ENCODE peak calls at places on chromosomes 1 and 21, in ten cellular contexts. One of them, this sample, is unnamed.

GRCh38 chr1:171809834-171810233 is 28.4 kb downstream of the METTL13 start:
- DNase-seq in Calu3: no peak
- DNase-seq in BJ: no peak
- DNase-seq in glutamatergic neuron: no peak
- DNase-seq in fibroblast of lung: no peak
- DNase-seq in progenitor cell of endocrine pancreas: no peak
- DNase-seq in heart right ventricle: no peak
- DNase-seq in A549: no peak
- DNase-seq in cardiac muscle cell: no peak
- DNase-seq in mammary epithelial cell: peak; percentile 78
- DNase-seq in this sample: no peak

GRCh38 chr1:167246971-167247370 is 26.3 kb downstream of the POU2F1 start:
- DNase-seq in BJ: no peak
- DNase-seq in A549: no peak
- DNase-seq in heart right ventricle: no peak
- DNase-seq in glutamatergic neuron: no peak
- DNase-seq in cardiac muscle cell: no peak
- DNase-seq in Calu3: no peak
- DNase-seq in fibroblast of lung: no peak
- DNase-seq in progenitor cell of endocrine pancreas: no peak
- DNase-seq in mammary epithelial cell: no peak
- DNase-seq in this sample: no peak

GRCh38 chr1:9233241-9233941 is 1.2 kb upstream of the H6PD start:
- DNase-seq in Calu3: no peak
- DNase-seq in fibroblast of lung: peak; percentile 54
- DNase-seq in cardiac muscle cell: peak; percentile 99
- DNase-seq in A549: no peak
- DNase-seq in glutamatergic neuron: no peak
- DNase-seq in progenitor cell of endocrine pancreas: no peak
- DNase-seq in heart right ventricle: peak; percentile 79
- DNase-seq in mammary epithelial cell: no peak
- DNase-seq in BJ: no peak
- DNase-seq in this sample: peak; percentile 81

GRCh38 chr1:39835110-39835509 is 46.4 kb upstream of the BMP8B start:
- DNase-seq in A549: no peak
- DNase-seq in BJ: no peak
- DNase-seq in heart right ventricle: no peak
- DNase-seq in Calu3: no peak
- DNase-seq in fibroblast of lung: no peak
- DNase-seq in progenitor cell of endocrine pancreas: no peak
- DNase-seq in mammary epithelial cell: no peak
- DNase-seq in glutamatergic neuron: no peak
- DNase-seq in cardiac muscle cell: no peak
- DNase-seq in this sample: no peak

GRCh38 chr1:89949991-89950624 is 44.8 kb upstream of the ZNF326 start:
- DNase-seq in mammary epithelial cell: no peak
- DNase-seq in A549: no peak
- DNase-seq in Calu3: no peak
- DNase-seq in heart right ventricle: no peak
- DNase-seq in glutamatergic neuron: no peak
- DNase-seq in fibroblast of lung: no peak
- DNase-seq in cardiac muscle cell: no peak
- DNase-seq in BJ: no peak
- DNase-seq in progenitor cell of endocrine pancreas: no peak
- DNase-seq in this sample: no peak

GRCh38 chr1:78726686-78727085 is 77.1 kb downstream of the IFI44 start:
- DNase-seq in mammary epithelial cell: no peak
- DNase-seq in fibroblast of lung: no peak
- DNase-seq in BJ: no peak
- DNase-seq in heart right ventricle: no peak
- DNase-seq in glutamatergic neuron: no peak
- DNase-seq in Calu3: no peak
- DNase-seq in cardiac muscle cell: peak; percentile 51
- DNase-seq in A549: no peak
- DNase-seq in progenitor cell of endocrine pancreas: no peak
- DNase-seq in this sample: no peak

GRCh38 chr1:5954964-5955363 is 37.3 kb downstream of the NPHP4 start:
- DNase-seq in Calu3: no peak
- DNase-seq in A549: no peak
- DNase-seq in heart right ventricle: no peak
- DNase-seq in fibroblast of lung: no peak
- DNase-seq in mammary epithelial cell: no peak
- DNase-seq in progenitor cell of endocrine pancreas: no peak
- DNase-seq in BJ: no peak
- DNase-seq in cardiac muscle cell: no peak
- DNase-seq in glutamatergic neuron: no peak
- DNase-seq in this sample: no peak

GRCh38 chr1:54861070-54861761 is 25.8 kb downstream of the DHCR24 start:
- DNase-seq in cardiac muscle cell: peak; percentile 80
- DNase-seq in A549: no peak
- DNase-seq in heart right ventricle: no peak
- DNase-seq in fibroblast of lung: no peak
- DNase-seq in glutamatergic neuron: no peak
- DNase-seq in mammary epithelial cell: no peak
- DNase-seq in progenitor cell of endocrine pancreas: no peak
- DNase-seq in BJ: no peak
- DNase-seq in Calu3: no peak
- DNase-seq in this sample: no peak

GRCh38 chr1:206477110-206477509 is 6.8 kb downstream of the IKBKE start:
- DNase-seq in mammary epithelial cell: no peak
- DNase-seq in heart right ventricle: no peak
- DNase-seq in BJ: no peak
- DNase-seq in A549: no peak
- DNase-seq in Calu3: no peak
- DNase-seq in cardiac muscle cell: no peak
- DNase-seq in fibroblast of lung: no peak
- DNase-seq in glutamatergic neuron: no peak
- DNase-seq in progenitor cell of endocrine pancreas: no peak
- DNase-seq in this sample: no peak

DNA sequence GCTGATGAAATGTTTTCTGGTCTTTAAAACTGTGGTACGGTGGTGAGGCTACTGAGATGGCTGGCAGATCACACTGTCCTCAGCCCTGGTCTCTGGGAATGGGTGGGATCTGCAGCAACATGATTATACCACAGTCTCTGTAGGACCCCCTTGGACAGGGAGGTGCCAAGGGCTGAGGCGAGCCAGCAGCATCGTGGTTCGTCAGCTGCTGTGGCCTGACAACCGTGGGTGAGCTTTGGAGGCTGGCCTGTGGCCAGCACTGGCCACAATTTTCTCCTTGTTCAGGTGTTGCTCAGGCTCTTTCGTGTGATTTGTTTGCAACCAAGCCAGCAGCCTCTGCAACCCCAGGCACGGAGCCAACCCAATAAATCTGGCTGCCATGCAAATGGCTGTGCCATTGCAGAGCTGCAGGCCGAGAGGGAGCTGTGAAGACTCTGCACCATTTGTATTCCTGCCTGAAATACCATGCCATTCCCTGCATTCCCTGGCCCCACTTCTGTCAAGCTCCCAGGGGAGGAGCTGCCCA is 70.9 kb downstream of the PCP4 start:
- DNase-seq in heart right ventricle: no peak
- DNase-seq in mammary epithelial cell: no peak
- DNase-seq in glutamatergic neuron: no peak
- DNase-seq in A549: no peak
- DNase-seq in cardiac muscle cell: no peak
- DNase-seq in progenitor cell of endocrine pancreas: no peak
- DNase-seq in fibroblast of lung: no peak
- DNase-seq in BJ: no peak
- DNase-seq in Calu3: no peak
- DNase-seq in this sample: no peak
- TF ChIP-seq CTCF in heart right ventricle: no peak
- TF ChIP-seq CTCF in mammary epithelial cell: no peak
- TF ChIP-seq CTCF in glutamatergic neuron: no peak
- TF ChIP-seq CTCF in A549: no peak
- TF ChIP-seq CTCF in cardiac muscle cell: no peak
- TF ChIP-seq CTCF in progenitor cell of endocrine pancreas: no peak
- TF ChIP-seq CTCF in fibroblast of lung: no peak
- TF ChIP-seq CTCF in BJ: no peak
- TF ChIP-seq CTCF in Calu3: no peak
- TF ChIP-seq CTCF in this sample: no peak

GRCh38 chr1:213135572-213135971 is 84.5 kb downstream of the RPS6KC1 start:
- DNase-seq in cardiac muscle cell: peak; percentile 25
- DNase-seq in mammary epithelial cell: no peak
- DNase-seq in BJ: no peak
- DNase-seq in A549: no peak
- DNase-seq in glutamatergic neuron: no peak
- DNase-seq in fibroblast of lung: peak; percentile 41
- DNase-seq in heart right ventricle: no peak
- DNase-seq in progenitor cell of endocrine pancreas: no peak
- DNase-seq in Calu3: no peak
- DNase-seq in this sample: no peak

GRCh38 chr1:213136190-213136917 is 85.3 kb downstream of the RPS6KC1 start:
- DNase-seq in heart right ventricle: no peak
- DNase-seq in A549: no peak
- DNase-seq in glutamatergic neuron: no peak
- DNase-seq in BJ: no peak
- DNase-seq in Calu3: no peak
- DNase-seq in cardiac muscle cell: no peak
- DNase-seq in progenitor cell of endocrine pancreas: no peak
- DNase-seq in fibroblast of lung: no peak
- DNase-seq in mammary epithelial cell: no peak
- DNase-seq in this sample: no peak

GRCh38 chr1:213127074-213127473 is 76.0 kb downstream of the RPS6KC1 start:
- DNase-seq in Calu3: no peak
- DNase-seq in progenitor cell of endocrine pancreas: no peak
- DNase-seq in A549: no peak
- DNase-seq in glutamatergic neuron: no peak
- DNase-seq in BJ: no peak
- DNase-seq in fibroblast of lung: no peak
- DNase-seq in heart right ventricle: no peak
- DNase-seq in cardiac muscle cell: no peak
- DNase-seq in mammary epithelial cell: peak; percentile 58
- DNase-seq in this sample: no peak

GRCh38 chr1:213131851-213132655 is 81.0 kb downstream of the RPS6KC1 start:
- DNase-seq in glutamatergic neuron: no peak
- DNase-seq in Calu3: no peak
- DNase-seq in fibroblast of lung: no peak
- DNase-seq in mammary epithelial cell: no peak
- DNase-seq in A549: no peak
- DNase-seq in cardiac muscle cell: no peak
- DNase-seq in BJ: no peak
- DNase-seq in progenitor cell of endocrine pancreas: no peak
- DNase-seq in heart right ventricle: no peak
- DNase-seq in this sample: no peak
- TF ChIP-seq CTCF in glutamatergic neuron: no peak
- TF ChIP-seq CTCF in Calu3: no peak
- TF ChIP-seq CTCF in fibroblast of lung: peak; percentile 12
- TF ChIP-seq CTCF in mammary epithelial cell: no peak
- TF ChIP-seq CTCF in A549: peak; percentile 4
- TF ChIP-seq CTCF in cardiac muscle cell: peak; percentile 18
- TF ChIP-seq CTCF in BJ: no peak
- TF ChIP-seq CTCF in progenitor cell of endocrine pancreas: no peak
- TF ChIP-seq CTCF in heart right ventricle: no peak
- TF ChIP-seq CTCF in this sample: no peak

GRCh38 chr21:28196981-28197380 is 795.7 kb downstream of the LTN1 start:
- DNase-seq in cardiac muscle cell: no peak
- DNase-seq in A549: no peak
- DNase-seq in progenitor cell of endocrine pancreas: no peak
- DNase-seq in BJ: no peak
- DNase-seq in mammary epithelial cell: no peak
- DNase-seq in glutamatergic neuron: no peak
- DNase-seq in heart right ventricle: no peak
- DNase-seq in fibroblast of lung: no peak
- DNase-seq in Calu3: no peak
- DNase-seq in this sample: no peak

GRCh38 chr21:28193189-28193588 is 799.5 kb downstream of the LTN1 start:
- DNase-seq in fibroblast of lung: no peak
- DNase-seq in A549: no peak
- DNase-seq in mammary epithelial cell: no peak
- DNase-seq in BJ: no peak
- DNase-seq in heart right ventricle: no peak
- DNase-seq in progenitor cell of endocrine pancreas: no peak
- DNase-seq in Calu3: no peak
- DNase-seq in cardiac muscle cell: no peak
- DNase-seq in glutamatergic neuron: no peak
- DNase-seq in this sample: no peak
- TF ChIP-seq CTCF in fibroblast of lung: no peak
- TF ChIP-seq CTCF in A549: no peak
- TF ChIP-seq CTCF in mammary epithelial cell: no peak
- TF ChIP-seq CTCF in BJ: peak; percentile 6
- TF ChIP-seq CTCF in heart right ventricle: no peak
- TF ChIP-seq CTCF in progenitor cell of endocrine pancreas: no peak
- TF ChIP-seq CTCF in Calu3: no peak
- TF ChIP-seq CTCF in cardiac muscle cell: no peak
- TF ChIP-seq CTCF in glutamatergic neuron: no peak
- TF ChIP-seq CTCF in this sample: no peak

GRCh38 chr1:246147471-246148461 is 359.3 kb downstream of the SMYD3 start:
- DNase-seq in mammary epithelial cell: no peak
- DNase-seq in BJ: no peak
- DNase-seq in A549: no peak
- DNase-seq in Calu3: no peak
- DNase-seq in progenitor cell of endocrine pancreas: no peak
- DNase-seq in glutamatergic neuron: no peak
- DNase-seq in heart right ventricle: no peak
- DNase-seq in cardiac muscle cell: no peak
- DNase-seq in fibroblast of lung: no peak
- DNase-seq in this sample: no peak
- TF ChIP-seq CTCF in mammary epithelial cell: no peak
- TF ChIP-seq CTCF in BJ: no peak
- TF ChIP-seq CTCF in A549: no peak
- TF ChIP-seq CTCF in Calu3: no peak
- TF ChIP-seq CTCF in progenitor cell of endocrine pancreas: no peak
- TF ChIP-seq CTCF in glutamatergic neuron: no peak
- TF ChIP-seq CTCF in heart right ventricle: no peak
- TF ChIP-seq CTCF in cardiac muscle cell: no peak
- TF ChIP-seq CTCF in fibroblast of lung: no peak
- TF ChIP-seq CTCF in this sample: no peak

DNA sequence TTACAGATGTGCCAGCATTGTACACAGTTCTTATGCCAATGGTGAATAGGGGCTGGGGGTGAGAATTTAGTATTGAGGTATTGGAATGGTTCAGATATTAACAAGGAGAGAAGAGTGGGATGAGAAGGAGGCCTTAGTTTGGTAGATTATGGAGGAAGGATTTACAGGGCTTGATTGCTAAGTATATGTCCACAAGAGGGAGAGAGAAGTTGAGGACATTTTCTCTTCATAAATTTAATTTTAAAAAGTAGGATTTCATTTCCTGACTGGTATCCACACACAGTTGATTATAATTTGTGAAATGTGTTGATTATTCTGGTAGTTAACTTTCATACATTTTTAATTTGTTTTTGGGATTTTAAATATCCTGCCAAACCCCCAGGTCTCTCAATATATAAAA is 213.0 kb downstream of the ADGRL2 start:
- DNase-seq in mammary epithelial cell: no peak
- DNase-seq in glutamatergic neuron: no peak
- DNase-seq in fibroblast of lung: no peak
- DNase-seq in heart right ventricle: no peak
- DNase-seq in cardiac muscle cell: no peak
- DNase-seq in BJ: no peak
- DNase-seq in Calu3: no peak
- DNase-seq in A549: no peak
- DNase-seq in progenitor cell of endocrine pancreas: no peak
- DNase-seq in this sample: no peak
- TF ChIP-seq CTCF in mammary epithelial cell: peak; percentile 8
- TF ChIP-seq CTCF in glutamatergic neuron: no peak
- TF ChIP-seq CTCF in fibroblast of lung: peak; percentile 16
- TF ChIP-seq CTCF in heart right ventricle: no peak
- TF ChIP-seq CTCF in cardiac muscle cell: no peak
- TF ChIP-seq CTCF in BJ: no peak
- TF ChIP-seq CTCF in Calu3: no peak
- TF ChIP-seq CTCF in A549: no peak
- TF ChIP-seq CTCF in progenitor cell of endocrine pancreas: no peak
- TF ChIP-seq CTCF in this sample: no peak